ENCODE peak calls at places on chromosomes 4 and X, in seven cellular contexts. One of them, this sample, is unnamed.

GRCh38 chr4:86261634-86262033 is 98.2 kb downstream of the MAPK10 start:
- DNase-seq in body of pancreas: no peak
- DNase-seq in HCT116: no peak
- DNase-seq in uterus: no peak
- DNase-seq in tibial nerve: no peak
- DNase-seq in gastrocnemius medialis: no peak
- DNase-seq in NB4: no peak
- DNase-seq in this sample: no peak

GRCh38 chr4:52718123-52718522 is 33.1 kb downstream of the ERVMER34-1 start:
- DNase-seq in tibial nerve: no peak
- DNase-seq in uterus: no peak
- DNase-seq in NB4: peak
- DNase-seq in HCT116: no peak
- DNase-seq in body of pancreas: no peak
- DNase-seq in gastrocnemius medialis: no peak
- DNase-seq in this sample: no peak

GRCh38 chr4:173490817-173491518 is 39.1 kb downstream of the HAND2 start:
- DNase-seq in gastrocnemius medialis: no peak
- DNase-seq in NB4: peak
- DNase-seq in tibial nerve: no peak
- DNase-seq in HCT116: no peak
- DNase-seq in uterus: no peak
- DNase-seq in body of pancreas: no peak
- DNase-seq in this sample: no peak

GRCh38 chrX:66046612-66047235 is 6.8 kb upstream of the VSIG4 start:
- DNase-seq in uterus: no peak
- DNase-seq in tibial nerve: no peak
- DNase-seq in HCT116: no peak
- DNase-seq in gastrocnemius medialis: no peak
- DNase-seq in body of pancreas: no peak
- DNase-seq in NB4: peak
- DNase-seq in this sample: no peak

GRCh38 chrX:41025926-41026325 is 59.3 kb upstream of the USP9X start:
- DNase-seq in body of pancreas: no peak
- DNase-seq in tibial nerve: no peak
- DNase-seq in NB4: no peak
- DNase-seq in uterus: no peak
- DNase-seq in HCT116: no peak
- DNase-seq in gastrocnemius medialis: no peak
- DNase-seq in this sample: no peak

GRCh38 chr4:54384563-54384962 is 155.5 kb downstream of the PDGFRA start:
- DNase-seq in HCT116: peak
- DNase-seq in uterus: no peak
- DNase-seq in gastrocnemius medialis: no peak
- DNase-seq in tibial nerve: peak
- DNase-seq in body of pancreas: peak
- DNase-seq in NB4: peak
- DNase-seq in this sample: no peak

GRCh38 chrX:63747331-63747730 is 37.7 kb downstream of the ARHGEF9 start:
- DNase-seq in tibial nerve: no peak
- DNase-seq in body of pancreas: no peak
- DNase-seq in HCT116: no peak
- DNase-seq in NB4: no peak
- DNase-seq in uterus: no peak
- DNase-seq in gastrocnemius medialis: no peak
- DNase-seq in this sample: no peak

GRCh38 chrX:21374994-21375794 is 976 bp downstream of the CNKSR2 start:
- DNase-seq in gastrocnemius medialis: no peak
- DNase-seq in body of pancreas: peak
- DNase-seq in uterus: no peak
- DNase-seq in HCT116: no peak
- DNase-seq in NB4: no peak
- DNase-seq in tibial nerve: no peak
- DNase-seq in this sample: no peak

GRCh38 chr4:74423101-74423500 is 21.8 kb upstream of the AREG start:
- DNase-seq in NB4: no peak
- DNase-seq in HCT116: no peak
- DNase-seq in uterus: no peak
- DNase-seq in tibial nerve: no peak
- DNase-seq in gastrocnemius medialis: no peak
- DNase-seq in body of pancreas: no peak
- DNase-seq in this sample: no peak

GRCh38 chr4:123325241-123325681 is 71.3 kb upstream of the SPRY1 start:
- DNase-seq in NB4: peak
- DNase-seq in tibial nerve: no peak
- DNase-seq in HCT116: no peak
- DNase-seq in uterus: no peak
- DNase-seq in body of pancreas: no peak
- DNase-seq in gastrocnemius medialis: no peak
- DNase-seq in this sample: no peak

GRCh38 chr4:5478697-5479096 is 229.7 kb downstream of the EVC2 start:
- DNase-seq in body of pancreas: no peak
- DNase-seq in uterus: no peak
- DNase-seq in gastrocnemius medialis: no peak
- DNase-seq in tibial nerve: no peak
- DNase-seq in NB4: no peak
- DNase-seq in HCT116: no peak
- DNase-seq in this sample: no peak

GRCh38 chrX:30659421-30659820 is 6.2 kb downstream of the GK start:
- DNase-seq in uterus: no peak
- DNase-seq in NB4: peak
- DNase-seq in HCT116: no peak
- DNase-seq in tibial nerve: no peak
- DNase-seq in gastrocnemius medialis: no peak
- DNase-seq in body of pancreas: no peak
- DNase-seq in this sample: no peak

GRCh38 chr4:8230891-8231290 is 31.8 kb downstream of the SH3TC1 start:
- DNase-seq in tibial nerve: no peak
- DNase-seq in body of pancreas: no peak
- DNase-seq in HCT116: no peak
- DNase-seq in NB4: no peak
- DNase-seq in uterus: no peak
- DNase-seq in gastrocnemius medialis: no peak
- DNase-seq in this sample: no peak

GRCh38 chr4:15893967-15894366 is 44.6 kb downstream of the FGFBP1 start:
- DNase-seq in body of pancreas: no peak
- DNase-seq in HCT116: peak
- DNase-seq in gastrocnemius medialis: no peak
- DNase-seq in uterus: no peak
- DNase-seq in NB4: no peak
- DNase-seq in tibial nerve: peak
- DNase-seq in this sample: peak

GRCh38 chr4:79900182-79900581 is 172.8 kb downstream of the ANTXR2 start:
- DNase-seq in gastrocnemius medialis: no peak
- DNase-seq in uterus: no peak
- DNase-seq in tibial nerve: no peak
- DNase-seq in HCT116: no peak
- DNase-seq in NB4: no peak
- DNase-seq in body of pancreas: no peak
- DNase-seq in this sample: no peak

DNA sequence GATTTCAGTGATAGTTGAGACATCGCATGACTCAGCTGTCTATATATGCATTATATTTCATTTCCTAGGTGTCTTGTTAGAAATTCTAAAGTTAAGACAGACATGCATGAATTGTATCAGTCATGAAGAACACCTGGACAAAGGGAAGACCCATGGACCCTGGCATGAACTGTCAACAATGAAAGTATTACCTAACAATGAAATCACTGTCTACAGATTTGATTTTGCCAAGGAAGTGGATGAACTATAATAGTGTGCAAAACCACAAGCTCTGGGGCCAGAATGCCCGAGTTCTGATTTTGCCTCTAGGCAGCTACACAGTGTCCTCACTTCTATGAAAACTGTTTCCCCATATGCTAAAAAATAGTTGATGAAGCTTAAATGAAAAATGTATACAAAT is 386.1 kb downstream of the NLGN4X start:
- DNase-seq in body of pancreas: no peak
- DNase-seq in HCT116: no peak
- DNase-seq in NB4: no peak
- DNase-seq in uterus: no peak
- DNase-seq in tibial nerve: no peak
- DNase-seq in gastrocnemius medialis: no peak
- DNase-seq in this sample: no peak
- TF ChIP-seq CTCF in body of pancreas: no peak
- TF ChIP-seq CTCF in HCT116: no peak
- TF ChIP-seq CTCF in NB4: no peak
- TF ChIP-seq CTCF in uterus: no peak
- TF ChIP-seq CTCF in tibial nerve: no peak
- TF ChIP-seq CTCF in gastrocnemius medialis: no peak
- TF ChIP-seq CTCF in this sample: no peak

DNA sequence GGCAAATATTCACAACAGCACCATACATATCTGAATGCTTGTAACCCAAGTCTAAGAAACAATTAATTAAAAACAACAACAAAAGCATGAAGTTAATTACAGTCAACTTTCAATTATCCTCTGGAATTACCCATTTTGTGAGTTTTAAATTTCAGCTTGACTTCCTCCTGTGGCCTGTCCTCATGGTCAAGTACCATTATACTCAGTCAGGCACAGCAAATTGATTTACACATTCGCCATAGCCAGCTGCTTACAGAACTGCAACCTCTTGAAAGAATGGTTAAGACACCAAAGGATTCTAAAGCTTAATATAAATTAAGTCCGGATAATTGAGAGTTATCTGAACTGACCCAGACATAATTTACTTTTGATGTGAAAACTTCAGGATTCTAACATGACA is 306.5 kb downstream of the CAMK2D start:
- DNase-seq in tibial nerve: no peak
- DNase-seq in HCT116: no peak
- DNase-seq in uterus: no peak
- DNase-seq in NB4: no peak
- DNase-seq in body of pancreas: no peak
- DNase-seq in gastrocnemius medialis: no peak
- DNase-seq in this sample: no peak
- TF ChIP-seq POLR2A in tibial nerve: no peak
- TF ChIP-seq POLR2A in HCT116: no peak
- TF ChIP-seq POLR2A in uterus: no peak
- TF ChIP-seq POLR2A in NB4: no peak
- TF ChIP-seq POLR2A in body of pancreas: no peak
- TF ChIP-seq POLR2A in gastrocnemius medialis: no peak
- TF ChIP-seq POLR2A in this sample: no peak

GRCh38 chr4:183611210-183611830 is 47.7 kb downstream of the RWDD4 start:
- DNase-seq in NB4: no peak
- DNase-seq in gastrocnemius medialis: no peak
- DNase-seq in body of pancreas: no peak
- DNase-seq in HCT116: no peak
- DNase-seq in tibial nerve: no peak
- DNase-seq in uterus: no peak
- DNase-seq in this sample: no peak

GRCh38 chr4:183609151-183609550 is 49.8 kb downstream of the RWDD4 start:
- DNase-seq in gastrocnemius medialis: no peak
- DNase-seq in HCT116: no peak
- DNase-seq in body of pancreas: no peak
- DNase-seq in tibial nerve: no peak
- DNase-seq in uterus: no peak
- DNase-seq in NB4: no peak
- DNase-seq in this sample: no peak

GRCh38 chr4:183610613-183611012 is 48.4 kb downstream of the RWDD4 start:
- DNase-seq in uterus: no peak
- DNase-seq in HCT116: no peak
- DNase-seq in gastrocnemius medialis: no peak
- DNase-seq in tibial nerve: peak
- DNase-seq in body of pancreas: no peak
- DNase-seq in NB4: no peak
- DNase-seq in this sample: no peak

GRCh38 chr4:183610033-183610432 is 49.0 kb downstream of the RWDD4 start:
- DNase-seq in HCT116: no peak
- DNase-seq in gastrocnemius medialis: no peak
- DNase-seq in body of pancreas: no peak
- DNase-seq in uterus: no peak
- DNase-seq in NB4: no peak
- DNase-seq in tibial nerve: no peak
- DNase-seq in this sample: no peak

GRCh38 chr4:183607894-183608293 is 51.1 kb downstream of the RWDD4 start:
- DNase-seq in NB4: no peak
- DNase-seq in tibial nerve: no peak
- DNase-seq in gastrocnemius medialis: no peak
- DNase-seq in HCT116: no peak
- DNase-seq in uterus: no peak
- DNase-seq in body of pancreas: no peak
- DNase-seq in this sample: no peak
- TF ChIP-seq CTCF in NB4: no peak
- TF ChIP-seq CTCF in tibial nerve: no peak
- TF ChIP-seq CTCF in gastrocnemius medialis: no peak
- TF ChIP-seq CTCF in HCT116: no peak
- TF ChIP-seq CTCF in uterus: no peak
- TF ChIP-seq CTCF in body of pancreas: no peak
- TF ChIP-seq CTCF in this sample: no peak

GRCh38 chr4:149713031-149713430 is 102.6 kb downstream of the IQCM start:
- DNase-seq in body of pancreas: no peak
- DNase-seq in gastrocnemius medialis: no peak
- DNase-seq in tibial nerve: no peak
- DNase-seq in NB4: no peak
- DNase-seq in uterus: no peak
- DNase-seq in HCT116: no peak
- DNase-seq in this sample: no peak
- TF ChIP-seq POLR2A in body of pancreas: no peak
- TF ChIP-seq POLR2A in gastrocnemius medialis: no peak
- TF ChIP-seq POLR2A in tibial nerve: no peak
- TF ChIP-seq POLR2A in NB4: no peak
- TF ChIP-seq POLR2A in uterus: no peak
- TF ChIP-seq POLR2A in HCT116: no peak
- TF ChIP-seq POLR2A in this sample: no peak

This sample was measured in vagina.